ENCODE peak calls at places on chromosomes 16 and 17, in five cellular contexts. X is Right ventricle myocardium superior, R is aorta, K is HepG2, Y is GM23338. B is an unnamed sample.

GRCh38 chr16:11556945-11557720 is 29.6 kb downstream of the LITAF start:
- ATAC-seq in X (no peak), R (no peak), K (no peak), Y (no peak), B (no peak)

GRCh38 chr16:84992700-84993075 is 18.6 kb downstream of the ZDHHC7 start:
- ATAC-seq in X (no peak), R (no peak), K (no peak), Y (no peak), B (no peak)

GRCh38 chr17:66675991-66676371 is 158.9 kb upstream of the CACNG5 start:
- ATAC-seq in X (no peak), R (no peak), K (no peak), Y (no peak), B (no peak)

GRCh38 chr16:24497405-24497804 is 42.0 kb upstream of the RBBP6 start:
- ATAC-seq in X (no peak), R (no peak), K (no peak), Y (peak; percentile 39), B (no peak)

GRCh38 chr16:75320435-75320834 is 69.0 kb upstream of the BCAR1 start:
- ATAC-seq in X (peak; percentile 67), R (no peak), K (peak; percentile 85), Y (peak; percentile 78), B (no peak)

GRCh38 chr16:88378836-88379693 is 3.7 kb upstream of the ZNF469 start:
- ATAC-seq in X (no peak), R (no peak), K (no peak), Y (no peak), B (no peak)

GRCh38 chr16:11405331-11406176 is 60.3 kb downstream of the RMI2 start:
- ATAC-seq in X (no peak), R (no peak), K (peak; percentile 27), Y (peak; percentile 40), B (no peak)

GRCh38 chr16:75025766-75026165 is 26.9 kb downstream of the ZNRF1 start:
- ATAC-seq in X (no peak), R (peak; percentile 47), K (no peak), Y (no peak), B (no peak)

GRCh38 chr17:39927101-39927927 is at the start of the genes LRRC3C and ORMDL3:
- ATAC-seq in X (peak; percentile 93), R (peak; percentile 96), K (peak; percentile 71), Y (peak; percentile 84), B (peak; percentile 85)

GRCh38 chr17:58570758-58571157 is 56.3 kb upstream of the MTMR4 start:
- ATAC-seq in X (no peak), R (no peak), K (no peak), Y (no peak), B (no peak)

GRCh38 chr17:5431929-5432556 is 6.9 kb downstream of the C1QBP start:
- ATAC-seq in X (no peak), R (no peak), K (peak; percentile 26), Y (no peak), B (no peak)

GRCh38 chr17:80847506-80848230 is 144.0 kb upstream of the CHMP6 start:
- ATAC-seq in X (no peak), R (no peak), K (no peak), Y (no peak), B (peak; percentile 87)

GRCh38 chr16:4917117-4917516 is 19.8 kb downstream of the PPL start:
- ATAC-seq in X (no peak), R (no peak), K (no peak), Y (no peak), B (no peak)

GRCh38 chr17:82571855-82572254 is 52.3 kb downstream of the FOXK2 start:
- ATAC-seq in X (no peak), R (no peak), K (no peak), Y (no peak), B (no peak)

GRCh38 chr17:35142467-35142796 is 329 bp upstream of the NLE1 start:
- ATAC-seq in X (no peak), R (no peak), K (peak; percentile 30), Y (peak; percentile 20), B (no peak)

B was measured in activated CD4-positive, CD25-positive, alpha-beta regulatory T cell treated with anti-CD3 and anti-CD28 coated beads, Interleukin-2, amount 50 U/mL, for 24 hours.